ENCODE peak calls at places on chromosomes 7 and 10, in five cellular contexts. One of them, this sample, is unnamed.

GRCh38 chr7:19122018-19122588 is 4.7 kb upstream of the TWIST1 start:
- DNase-seq in left ventricle myocardium superior: no peak
- DNase-seq in astrocyte: no peak
- DNase-seq in activated CD8-positive, alpha-beta memory T cell treated with anti-CD3 and anti-CD28 coated beads, Interleukin-2, amount 10 ng/mL, durations not matched to agents 7 days and 5 days: no peak
- DNase-seq in GM13977: no peak
- DNase-seq in this sample: peak

GRCh38 chr7:91653257-91653656 is 227.2 kb downstream of the MTERF1 start:
- DNase-seq in left ventricle myocardium superior: no peak
- DNase-seq in astrocyte: peak
- DNase-seq in activated CD8-positive, alpha-beta memory T cell treated with anti-CD3 and anti-CD28 coated beads, Interleukin-2, amount 10 ng/mL, durations not matched to agents 7 days and 5 days: no peak
- DNase-seq in GM13977: no peak
- DNase-seq in this sample: no peak

GRCh38 chr7:30913821-30914515 is 2.3 kb downstream of the AQP1 start:
- DNase-seq in left ventricle myocardium superior: peak
- DNase-seq in astrocyte: no peak
- DNase-seq in activated CD8-positive, alpha-beta memory T cell treated with anti-CD3 and anti-CD28 coated beads, Interleukin-2, amount 10 ng/mL, durations not matched to agents 7 days and 5 days: no peak
- DNase-seq in GM13977: no peak
- DNase-seq in this sample: no peak

GRCh38 chr7:56051053-56051338 is 248 bp downstream of the PSPH start:
- DNase-seq in left ventricle myocardium superior: no peak
- DNase-seq in astrocyte: no peak
- DNase-seq in activated CD8-positive, alpha-beta memory T cell treated with anti-CD3 and anti-CD28 coated beads, Interleukin-2, amount 10 ng/mL, durations not matched to agents 7 days and 5 days: no peak
- DNase-seq in GM13977: no peak
- DNase-seq in this sample: no peak

GRCh38 chr7:140752533-140752932 is 56.0 kb downstream of the NDUFB2 start:
- DNase-seq in left ventricle myocardium superior: no peak
- DNase-seq in astrocyte: no peak
- DNase-seq in activated CD8-positive, alpha-beta memory T cell treated with anti-CD3 and anti-CD28 coated beads, Interleukin-2, amount 10 ng/mL, durations not matched to agents 7 days and 5 days: no peak
- DNase-seq in GM13977: no peak
- DNase-seq in this sample: no peak

GRCh38 chr10:111126073-111126472 is 49.2 kb downstream of the ADRA2A start:
- DNase-seq in left ventricle myocardium superior: no peak
- DNase-seq in astrocyte: no peak
- DNase-seq in activated CD8-positive, alpha-beta memory T cell treated with anti-CD3 and anti-CD28 coated beads, Interleukin-2, amount 10 ng/mL, durations not matched to agents 7 days and 5 days: peak
- DNase-seq in GM13977: no peak
- DNase-seq in this sample: no peak

GRCh38 chr7:75869776-75870379 is 9.0 kb upstream of the RHBDD2 start:
- DNase-seq in left ventricle myocardium superior: no peak
- DNase-seq in astrocyte: peak
- DNase-seq in activated CD8-positive, alpha-beta memory T cell treated with anti-CD3 and anti-CD28 coated beads, Interleukin-2, amount 10 ng/mL, durations not matched to agents 7 days and 5 days: no peak
- DNase-seq in GM13977: no peak
- DNase-seq in this sample: no peak

GRCh38 chr10:13987472-13987871 is 343.3 kb downstream of the FRMD4A start:
- DNase-seq in left ventricle myocardium superior: no peak
- DNase-seq in astrocyte: peak
- DNase-seq in activated CD8-positive, alpha-beta memory T cell treated with anti-CD3 and anti-CD28 coated beads, Interleukin-2, amount 10 ng/mL, durations not matched to agents 7 days and 5 days: no peak
- DNase-seq in GM13977: peak
- DNase-seq in this sample: peak

GRCh38 chr7:90216080-90216674 is 4.6 kb downstream of the STEAP2 start:
- DNase-seq in left ventricle myocardium superior: no peak
- DNase-seq in astrocyte: no peak
- DNase-seq in activated CD8-positive, alpha-beta memory T cell treated with anti-CD3 and anti-CD28 coated beads, Interleukin-2, amount 10 ng/mL, durations not matched to agents 7 days and 5 days: no peak
- DNase-seq in GM13977: no peak
- DNase-seq in this sample: no peak

GRCh38 chr10:29535778-29536459 is 98.9 kb downstream of the SVIL start:
- DNase-seq in left ventricle myocardium superior: peak
- DNase-seq in astrocyte: peak
- DNase-seq in activated CD8-positive, alpha-beta memory T cell treated with anti-CD3 and anti-CD28 coated beads, Interleukin-2, amount 10 ng/mL, durations not matched to agents 7 days and 5 days: no peak
- DNase-seq in GM13977: no peak
- DNase-seq in this sample: no peak

GRCh38 chr10:81820418-81820817 is 54.6 kb upstream of the NRG3 start:
- DNase-seq in left ventricle myocardium superior: no peak
- DNase-seq in astrocyte: no peak
- DNase-seq in activated CD8-positive, alpha-beta memory T cell treated with anti-CD3 and anti-CD28 coated beads, Interleukin-2, amount 10 ng/mL, durations not matched to agents 7 days and 5 days: no peak
- DNase-seq in GM13977: no peak
- DNase-seq in this sample: peak